ENCODE peak calls at places on chromosomes 5 and 9, in eight cellular contexts. T is adipocyte; M is Karpas-422; U is pancreas; J is CD4-positive, CD25-positive, alpha-beta regulatory T cell; H is prostate gland; B is adrenal gland; V is left ventricle myocardium inferior. G is an unnamed sample. For H3K36me3, the result is how much of the 10 kb centered on the place peaks cover.

GRCh38 chr5:170312666-170313065 is 15.1 kb upstream of the LCP2 start:
- DNase-seq in T (no peak), M (peak), U (no peak), J (peak), H (no peak), B (no peak), V (no peak), G (no peak)

GRCh38 chr5:10789021-10789420 is 28.0 kb upstream of the DAP start:
- DNase-seq in T (peak), M (no peak), U (no peak), J (no peak), H (no peak), B (peak), V (peak), G (no peak)

GRCh38 chr9:10265102-10265708 is 347.6 kb downstream of the PTPRD start:
- DNase-seq in T (peak), M (no peak), U (no peak), J (no peak), H (no peak), B (no peak), V (no peak), G (no peak)

GRCh38 chr9:37284631-37285030 is 137.9 kb upstream of the GRHPR start:
- DNase-seq in T (peak), M (peak), U (no peak), J (no peak), H (no peak), B (no peak), V (no peak), G (no peak)

GRCh38 chr5:43037929-43038510 is 2.1 kb downstream of the ANXA2R start:
- DNase-seq in T (peak), M (no peak), U (no peak), J (peak), H (no peak), B (no peak), V (no peak), G (peak)

GRCh38 chr9:18296702-18297531 is 177.0 kb upstream of the ADAMTSL1 start:
- DNase-seq in T (peak), M (no peak), U (no peak), J (no peak), H (no peak), B (no peak), V (no peak), G (no peak)

GRCh38 chr5:59724482-59725392 is 168.8 kb downstream of the PDE4D start:
- DNase-seq in T (peak), M (peak), U (no peak), J (no peak), H (no peak), B (no peak), V (no peak), G (peak)

GRCh38 chr5:74540582-74540981 is 99.9 kb downstream of the ENC1 start:
- DNase-seq in T (no peak), M (no peak), U (no peak), J (no peak), H (no peak), B (no peak), V (no peak), G (no peak)

GRCh38 chr5:54944364-54944763 is 41.0 kb downstream of the ESM1 start:
- DNase-seq in T (peak), M (peak), U (no peak), J (peak), H (peak), B (no peak), V (no peak), G (peak)

GRCh38 chr9:5818424-5819142 is 14.3 kb downstream of the ERMP1 start:
- DNase-seq in T (no peak), M (no peak), U (no peak), J (no peak), H (no peak), B (no peak), V (no peak), G (no peak)

GRCh38 chr9:106976772-106977171 is 113.8 kb downstream of the ZNF462 start:
- DNase-seq in T (no peak), M (peak), U (no peak), J (no peak), H (no peak), B (no peak), V (no peak), G (no peak)
- H3K36me3 ChIP-seq in T (half or more), M (under half), U (under half), J (under half), H (under half), B (under half), V (half or more), G (under half)

GRCh38 chr5:157816682-157817268 is 42.2 kb downstream of the CLINT1 start:
- DNase-seq in T (peak), M (peak), U (no peak), J (no peak), H (no peak), B (no peak), V (no peak), G (no peak)
- H3K36me3 ChIP-seq in T (under half), M (under half), U (under half), J (under half), H (under half), B (under half), V (under half), G (half or more)

GRCh38 chr5:134578578-134579283 is 53.3 kb downstream of the JADE2 start:
- DNase-seq in T (no peak), M (no peak), U (no peak), J (no peak), H (no peak), B (no peak), V (no peak), G (no peak)

GRCh38 chr5:134576386-134577021 is 51.0 kb downstream of the JADE2 start:
- DNase-seq in T (no peak), M (no peak), U (no peak), J (no peak), H (no peak), B (peak), V (no peak), G (no peak)

GRCh38 chr5:134577796-134578577 is 52.5 kb downstream of the JADE2 start:
- DNase-seq in T (peak), M (peak), U (peak), J (peak), H (peak), B (peak), V (peak), G (peak)

GRCh38 chr5:134575316-134575715 is 49.8 kb downstream of the JADE2 start:
- DNase-seq in T (no peak), M (no peak), U (no peak), J (no peak), H (no peak), B (no peak), V (no peak), G (no peak)

DNA sequence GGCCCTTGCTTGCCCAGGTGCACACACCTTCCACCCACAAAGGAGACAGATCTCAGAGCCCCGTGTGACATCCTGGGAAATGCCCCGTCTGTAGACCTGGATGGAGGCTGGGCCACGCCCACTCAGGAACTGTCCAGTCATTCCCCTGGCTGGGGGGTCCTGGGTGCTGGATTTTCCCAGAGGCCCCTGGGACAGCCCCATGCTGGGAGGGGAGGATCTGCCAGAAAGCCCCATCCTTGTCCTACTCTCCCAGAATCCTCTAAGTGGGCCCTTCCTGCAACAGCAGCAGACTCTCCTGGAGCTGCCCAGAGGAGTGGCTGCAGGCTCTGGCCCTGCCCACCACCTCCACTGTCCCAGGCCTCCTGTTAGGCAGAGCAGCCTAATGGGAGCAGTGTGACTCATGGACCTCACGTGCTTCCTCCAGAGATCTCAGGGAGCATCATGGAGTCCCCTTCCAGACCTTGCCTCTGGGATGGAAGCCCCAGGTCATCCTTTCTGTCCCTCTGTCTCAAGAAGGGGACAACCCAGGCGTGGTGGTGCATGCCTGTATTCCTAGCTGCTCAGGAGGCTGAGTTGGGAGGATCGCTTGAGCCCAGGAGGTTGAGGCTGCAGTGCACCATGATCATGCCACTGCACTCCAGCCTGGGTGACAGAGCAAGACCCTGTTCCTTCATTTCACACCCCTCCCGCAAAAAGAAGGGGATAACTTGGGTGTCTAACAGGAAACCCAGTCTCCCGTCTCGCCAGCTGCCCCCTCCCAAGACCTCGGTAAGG is 51.7 kb downstream of the JADE2 start:
- DNase-seq in T (no peak), M (no peak), U (peak), J (no peak), H (no peak), B (peak), V (no peak), G (no peak)
- H3K36me3 ChIP-seq in T (half or more), M (half or more), U (under half), J (half or more), H (under half), B (under half), V (half or more), G (half or more)

DNA sequence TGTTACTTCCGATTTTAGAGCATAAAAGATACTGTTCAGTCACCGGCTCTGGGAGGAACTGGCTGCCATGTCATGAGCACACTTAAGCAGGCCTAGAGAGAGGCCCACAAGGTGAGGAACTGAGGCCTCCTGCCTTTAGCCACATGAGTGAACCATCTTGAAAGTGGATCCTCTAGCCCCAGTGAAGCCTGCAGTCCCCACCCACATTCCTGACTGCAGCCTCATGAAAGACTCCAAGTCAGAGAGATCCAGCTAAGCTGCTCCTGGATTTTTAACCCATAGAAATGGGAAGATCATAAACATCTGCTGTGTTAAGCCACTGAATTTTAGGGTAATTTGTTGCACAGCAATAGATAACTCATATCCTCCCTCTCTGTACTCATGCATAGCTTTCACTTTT is 55.6 kb downstream of the LIFR start:
- DNase-seq in T (peak), M (no peak), U (no peak), J (no peak), H (no peak), B (no peak), V (no peak), G (no peak)
- H3K36me3 ChIP-seq in T (under half), M (under half), U (under half), J (under half), H (under half), B (under half), V (half or more), G (under half)

G was measured in DND-41.